ENCODE peak calls at places on chromosomes 12 and 14, in five cellular contexts. I, W, G, T and P are unnamed samples.
A peak's percentile ranks its signal among the peaks of the same experiment; 100 is the strongest.

GRCh38 chr14:56724013-56724412 is 86.3 kb downstream of the OTX2 start:
- DNase-seq in I (no peak), W (no peak), G (no peak), T (no peak), P (no peak)

GRCh38 chr12:72499244-72499643 is 227.1 kb downstream of the TRHDE start:
- DNase-seq in I (no peak), W (no peak), G (no peak), T (no peak), P (no peak)

GRCh38 chr12:89768586-89769482 is 60.2 kb upstream of the ATP2B1 start:
- DNase-seq in I (no peak), W (no peak), G (peak; percentile 90), T (peak; percentile 97), P (no peak)

GRCh38 chr14:54803396-54803795 is 99.2 kb downstream of the GCH1 start:
- DNase-seq in I (no peak), W (no peak), G (no peak), T (no peak), P (no peak)

GRCh38 chr12:33724867-33725266 is 285.2 kb upstream of the SYT10 start:
- DNase-seq in I (no peak), W (no peak), G (no peak), T (no peak), P (no peak)

GRCh38 chr14:56490379-56490778 is 89.2 kb upstream of the TMEM260 start:
- DNase-seq in I (no peak), W (no peak), G (no peak), T (peak; percentile 39), P (no peak)

GRCh38 chr14:97458302-97459137 is 661.3 kb downstream of the VRK1 start:
- DNase-seq in I (peak; percentile 17), W (no peak), G (no peak), T (peak; percentile 3), P (no peak)

GRCh38 chr12:73274972-73275371 is 1002.8 kb downstream of the TRHDE start:
- DNase-seq in I (no peak), W (no peak), G (no peak), T (no peak), P (no peak)

GRCh38 chr12:132340266-132341035 is 11.1 kb upstream of the GALNT9 start:
- DNase-seq in I (no peak), W (no peak), G (no peak), T (no peak), P (no peak)

GRCh38 chr12:104596128-104596799 is 139.5 kb downstream of the CHST11 start:
- DNase-seq in I (no peak), W (no peak), G (peak; percentile 78), T (peak; percentile 97), P (no peak)

GRCh38 chr14:71130491-71131179 is 223.4 kb downstream of the PCNX1 start:
- DNase-seq in I (no peak), W (no peak), G (no peak), T (peak; percentile 53), P (no peak)

GRCh38 chr12:109840349-109841073 is 7.3 kb upstream of the TRPV4 start:
- DNase-seq in I (no peak), W (no peak), G (no peak), T (no peak), P (no peak)

GRCh38 chr12:120496353-120497340 is 734 bp downstream of the DYNLL1 start:
- DNase-seq in I (peak; percentile 61), W (peak; percentile 82), G (peak; percentile 11), T (peak; percentile 38), P (no peak)

GRCh38 chr14:77862154-77862783 is 62.4 kb downstream of the ADCK1 start:
- DNase-seq in I (peak; percentile 74), W (peak; percentile 88), G (peak; percentile 24), T (peak; percentile 52), P (peak; percentile 38)

GRCh38 chr14:50055461-50056228 is 60.7 kb downstream of the VCPKMT start:
- DNase-seq in I (no peak), W (peak; percentile 46), G (no peak), T (no peak), P (no peak)

GRCh38 chr14:100059433-100059781 is 5.8 kb upstream of the EVL start:
- DNase-seq in I (no peak), W (no peak), G (no peak), T (no peak), P (no peak)

GRCh38 chr14:80213602-80214001 is 2.3 kb upstream of the DIO2 start:
- DNase-seq in I (peak; percentile 24), W (no peak), G (peak; percentile 30), T (peak; percentile 87), P (peak; percentile 3)

GRCh38 chr12:116691205-116691604 is 46.7 kb downstream of the SPRING1 start:
- DNase-seq in I (no peak), W (no peak), G (no peak), T (no peak), P (no peak)

GRCh38 chr14:102046337-102047278 is 40.2 kb downstream of the HSP90AA1 start:
- DNase-seq in I (peak; percentile 92), W (peak; percentile 88), G (peak; percentile 47), T (peak; percentile 82), P (no peak)

GRCh38 chr14:44379292-44379977 is 127.6 kb downstream of the FSCB start:
- DNase-seq in I (no peak), W (no peak), G (no peak), T (no peak), P (no peak)

GRCh38 chr14:28773917-28774691 is 7.5 kb downstream of the FOXG1 start:
- DNase-seq in I (no peak), W (no peak), G (no peak), T (peak; percentile 40), P (no peak)

GRCh38 chr14:55977346-55977745 is 140.9 kb upstream of the PELI2 start:
- DNase-seq in I (no peak), W (no peak), G (no peak), T (no peak), P (no peak)

GRCh38 chr12:109542014-109542413 is 31.3 kb downstream of the MMAB start:
- DNase-seq in I (no peak), W (no peak), G (peak; percentile 31), T (peak; percentile 43), P (no peak)

GRCh38 chr12:132363661-132364347 is 34.4 kb upstream of the GALNT9 start:
- DNase-seq in I (no peak), W (peak; percentile 58), G (no peak), T (no peak), P (no peak)

GRCh38 chr14:104722938-104723650 is 935 bp upstream of the ADSS1 start:
- DNase-seq in I (no peak), W (no peak), G (no peak), T (no peak), P (no peak)

GRCh38 chr12:90311561-90311960 is 602.9 kb upstream of the ATP2B1 start:
- DNase-seq in I (no peak), W (no peak), G (no peak), T (no peak), P (no peak)

GRCh38 chr14:63492391-63492790 is 50.8 kb downstream of the PPP2R5E start:
- DNase-seq in I (no peak), W (no peak), G (no peak), T (peak; percentile 79), P (no peak)

GRCh38 chr12:15729097-15729496 is 60.1 kb downstream of the EPS8 start:
- DNase-seq in I (no peak), W (no peak), G (no peak), T (no peak), P (no peak)

GRCh38 chr12:15726757-15727112 is 62.5 kb downstream of the EPS8 start:
- DNase-seq in I (no peak), W (no peak), G (no peak), T (no peak), P (no peak)

GRCh38 chr12:15722951-15723350 is 66.2 kb downstream of the EPS8 start:
- DNase-seq in I (no peak), W (no peak), G (no peak), T (no peak), P (no peak)

GRCh38 chr12:15728118-15728598 is 61.0 kb downstream of the EPS8 start:
- DNase-seq in I (no peak), W (no peak), G (peak; percentile 58), T (peak; percentile 77), P (no peak)

DNA sequence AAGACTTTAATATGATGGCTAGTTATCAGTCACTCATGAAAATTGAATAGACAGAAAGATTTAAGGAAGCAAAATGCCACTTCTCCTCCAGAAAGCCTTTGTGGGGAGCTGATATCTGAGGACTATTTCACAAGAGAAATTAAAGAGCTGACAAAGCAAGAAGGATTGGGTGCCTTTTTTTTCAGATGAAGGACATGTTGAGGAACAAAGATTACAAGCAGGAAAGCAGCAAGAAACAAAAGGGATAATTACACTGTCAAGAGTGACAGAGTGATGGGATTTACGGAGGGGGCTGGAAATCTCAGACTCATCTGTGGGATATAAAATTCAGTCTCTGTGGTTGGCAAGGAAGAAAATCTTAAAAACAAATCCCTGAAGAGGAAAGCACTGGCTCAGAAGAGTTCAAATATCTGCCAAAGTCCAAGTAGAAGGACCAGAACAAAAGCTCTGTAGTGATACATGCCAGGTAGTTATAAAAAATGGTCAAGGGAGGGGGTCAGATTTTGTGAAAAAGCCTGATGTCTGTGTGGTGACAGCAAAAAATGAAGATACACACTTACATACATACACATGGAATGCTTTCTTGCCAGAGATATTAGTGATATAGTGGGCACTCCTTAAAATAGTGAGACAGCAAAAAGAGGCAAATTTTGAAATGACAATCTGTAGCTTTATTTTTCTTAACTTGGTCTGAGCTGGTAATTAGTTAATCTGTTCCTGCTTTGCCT is 63.0 kb downstream of the EPS8 start:
- DNase-seq in I (no peak), W (no peak), G (no peak), T (peak; percentile 17), P (no peak)
- H3K4me3 ChIP-seq in I (no peak overlapping the region), W (no peak overlapping the region), G (no peak overlapping the region), T (no peak overlapping the region), P (no peak overlapping the region)

GRCh38 chr12:71007736-71008449 is 87.4 kb upstream of the PTPRR start:
- DNase-seq in I (no peak), W (no peak), G (no peak), T (peak; percentile 11), P (no peak)
- TF ChIP-seq CTCF in I (no peak), W (no peak), G (no peak), T (no peak), P (no peak)

GRCh38 chr12:17592472-17592871 is 497.5 kb downstream of the RERGL start:
- DNase-seq in I (no peak), W (no peak), G (no peak), T (no peak), P (no peak)

GRCh38 chr12:17593715-17594406 is 496.1 kb downstream of the RERGL start:
- DNase-seq in I (no peak), W (no peak), G (no peak), T (no peak), P (no peak)

GRCh38 chr12:17591113-17591512 is 498.9 kb downstream of the RERGL start:
- DNase-seq in I (no peak), W (no peak), G (no peak), T (no peak), P (no peak)

GRCh38 chr12:17588968-17589367 is 501.0 kb downstream of the RERGL start:
- DNase-seq in I (peak; percentile 27), W (no peak), G (no peak), T (no peak), P (no peak)
- H3K4me3 ChIP-seq in I (no peak overlapping the region), W (no peak overlapping the region), G (no peak overlapping the region), T (no peak overlapping the region), P (no peak overlapping the region)

DNA sequence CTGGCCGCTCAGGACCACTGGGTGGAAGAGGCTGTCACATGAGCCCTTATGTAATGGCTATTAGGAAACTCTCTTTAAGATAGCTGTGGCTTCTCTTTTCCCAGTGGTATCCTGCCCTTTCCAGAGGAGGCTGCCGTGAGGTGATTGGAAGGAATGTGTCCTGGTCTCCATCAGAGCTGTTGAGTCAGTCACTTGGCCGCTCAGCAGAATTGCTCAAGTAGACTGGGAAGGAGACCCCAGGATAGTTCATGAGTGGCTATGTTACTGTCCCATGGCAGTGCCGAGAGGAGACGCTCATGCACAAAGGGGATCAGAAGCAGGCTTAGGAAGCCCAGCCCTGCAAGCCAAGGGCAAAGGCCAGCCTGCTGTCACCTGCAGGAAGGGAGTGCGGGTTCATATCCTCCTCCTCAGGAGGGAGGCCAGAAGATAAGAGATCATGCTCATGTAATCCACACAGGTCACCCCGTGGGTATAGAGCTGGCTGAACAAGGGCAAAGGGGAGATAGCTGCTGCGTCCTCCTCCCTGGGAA is 136.9 kb upstream of the MAX start:
- DNase-seq in I (no peak), W (no peak), G (no peak), T (peak; percentile 95), P (no peak)
- TF ChIP-seq CTCF in I (no peak), W (no peak), G (no peak), T (no peak), P (no peak)